ENCODE peak calls at places on chromosomes 5 and 9, in eight cellular contexts. Z, P, T, N, D, V, X and G are unnamed samples.
A peak's percentile ranks its signal among the peaks of the same experiment; 100 is the strongest.

GRCh38 chr5:137004279-137004678 is 494.8 kb downstream of the SPOCK1 start:
- DNase-seq in Z (no peak), P (no peak), T (no peak), N (no peak), D (no peak), V (no peak), X (no peak), G (no peak)

GRCh38 chr5:6774673-6775327 is 61.6 kb downstream of the TENT4A start:
- DNase-seq in Z (no peak), P (no peak), T (no peak), N (no peak), D (no peak), V (no peak), X (no peak), G (no peak)

GRCh38 chr5:65727491-65728156 is 5.6 kb downstream of the NLN start:
- DNase-seq in Z (no peak), P (no peak), T (no peak), N (no peak), D (no peak), V (no peak), X (no peak), G (no peak)

GRCh38 chr5:154900071-154900470 is 37.9 kb downstream of the GEMIN5 start:
- DNase-seq in Z (no peak), P (peak; percentile 16), T (no peak), N (no peak), D (no peak), V (no peak), X (no peak), G (no peak)

GRCh38 chr5:164422400-164422799 is 917.0 kb downstream of the MAT2B start:
- DNase-seq in Z (no peak), P (no peak), T (no peak), N (peak; percentile 43), D (no peak), V (peak; percentile 8), X (no peak), G (peak; percentile 11)

GRCh38 chr5:156556666-156557401 is 229.9 kb downstream of the SGCD start:
- DNase-seq in Z (no peak), P (no peak), T (no peak), N (no peak), D (no peak), V (no peak), X (no peak), G (no peak)

GRCh38 chr5:135356522-135357318 is 42.3 kb downstream of the MACROH2A1 start:
- DNase-seq in Z (no peak), P (peak; percentile 93), T (no peak), N (no peak), D (no peak), V (peak; percentile 54), X (no peak), G (no peak)

GRCh38 chr9:34512131-34513078 is 10.4 kb downstream of the ENHO start:
- DNase-seq in Z (no peak), P (no peak), T (no peak), N (no peak), D (peak; percentile 38), V (no peak), X (no peak), G (no peak)

GRCh38 chr5:63131618-63132285 is 553.1 kb downstream of the LRRC70 start:
- DNase-seq in Z (no peak), P (no peak), T (no peak), N (no peak), D (no peak), V (peak; percentile 91), X (no peak), G (peak; percentile 36)

GRCh38 chr9:98908897-98909634 is 34.6 kb upstream of the COL15A1 start:
- DNase-seq in Z (peak; percentile 25), P (peak; percentile 91), T (no peak), N (no peak), D (no peak), V (peak; percentile 70), X (no peak), G (peak; percentile 31)

GRCh38 chr5:23631283-23632045 is 124.1 kb downstream of the PRDM9 start:
- DNase-seq in Z (no peak), P (no peak), T (no peak), N (no peak), D (no peak), V (no peak), X (no peak), G (peak; percentile 64)

GRCh38 chr5:75363111-75363510 is 26.1 kb downstream of the HMGCR start:
- DNase-seq in Z (no peak), P (no peak), T (no peak), N (no peak), D (no peak), V (no peak), X (no peak), G (no peak)

GRCh38 chr9:115042781-115043509 is 75.0 kb downstream of the TNC start:
- DNase-seq in Z (no peak), P (peak; percentile 63), T (no peak), N (no peak), D (no peak), V (peak; percentile 82), X (peak; percentile 13), G (no peak)